ENCODE peak calls at places on chromosome X, in four cellular contexts. N is stromal cell of bone marrow, F is IMR-90, Z is NCI-H1417 treated with DMSO at 0.1 percent for 48 hours. W is an unnamed sample.

GRCh38 chrX:23394421-23394820 is 59.8 kb downstream of the PTCHD1 start:
- DNase-seq in F (no peak), Z (no peak), N (no peak), W (no peak)

GRCh38 chrX:552496-552895 is 78.1 kb upstream of the SHOX start:
- DNase-seq in Z (no peak), N (no peak), F (no peak), W (no peak)

GRCh38 chrX:25156323-25156722 is 140.6 kb upstream of the ARX start:
- DNase-seq in N (no peak), F (no peak), Z (peak), W (no peak)

GRCh38 chrX:54826598-54826997 is 19.1 kb downstream of the MAGED2 start:
- DNase-seq in N (no peak), Z (no peak), F (no peak), W (no peak)

GRCh38 chrX:130975947-130976346 is 72.9 kb upstream of the ENOX2 start:
- DNase-seq in N (peak), F (peak), Z (no peak), W (peak)

GRCh38 chrX:153443476-153444332 is 2.2 kb downstream of the TREX2 start:
- DNase-seq in Z (no peak), N (no peak), F (no peak), W (no peak)

GRCh38 chrX:124518888-124519287 is 172.5 kb downstream of the SH2D1A start:
- DNase-seq in Z (no peak), F (peak), N (no peak), W (no peak)

GRCh38 chrX:153931151-153931550 is 3.7 kb downstream of the NAA10 start:
- DNase-seq in Z (no peak), N (no peak), F (no peak), W (no peak)

GRCh38 chrX:149504915-149505651 is at the start of gene IDS:
- DNase-seq in Z (no peak), N (peak), F (peak), W (peak)

GRCh38 chrX:77014655-77015377 is 432.4 kb upstream of the FGF16 start:
- DNase-seq in Z (peak), N (no peak), F (no peak), W (peak)

GRCh38 chrX:50877310-50877709 is 33.2 kb upstream of the BMP15 start:
- DNase-seq in N (no peak), Z (no peak), F (no peak), W (no peak)